ENCODE peak calls at places on chromosome 22, in five cellular contexts. O is mucosa of descending colon, Q is body of pancreas, N is cardiac muscle cell, R is heart left ventricle. M is an unnamed sample.

GRCh38 chr22:45626198-45626651 is 45.4 kb upstream of the ATXN10 start:
- DNase-seq in O (peak; percentile 82), Q (peak; percentile 76), N (no peak), R (no peak), M (no peak)

GRCh38 chr22:46078241-46079092 is 71.9 kb upstream of the PPARA start:
- DNase-seq in O (peak; percentile 38), Q (peak; percentile 91), N (no peak), R (peak; percentile 89), M (no peak)

GRCh38 chr22:19842386-19843106 is 12.1 kb downstream of the GNB1L start:
- DNase-seq in O (no peak), Q (no peak), N (no peak), R (no peak), M (no peak)

GRCh38 chr22:20531404-20532181 is 24.2 kb downstream of the MED15 start:
- DNase-seq in O (peak; percentile 72), Q (peak; percentile 54), N (peak; percentile 77), R (peak; percentile 69), M (no peak)

GRCh38 chr22:41925783-41926460 is 684 bp downstream of the TNFRSF13C start:
- DNase-seq in O (peak; percentile 89), Q (peak; percentile 74), N (peak; percentile 71), R (peak; percentile 65), M (peak; percentile 71)

GRCh38 chr22:38035530-38035885 is 21.7 kb upstream of the PICK1 start:
- DNase-seq in O (no peak), Q (no peak), N (no peak), R (no peak), M (no peak)

GRCh38 chr22:20159088-20159487 is 8.2 kb upstream of the CCDC188 start:
- DNase-seq in O (no peak), Q (no peak), N (peak; percentile 42), R (no peak), M (no peak)

GRCh38 chr22:22520667-22521602 is 865 bp upstream of the ZNF280A start:
- DNase-seq in O (no peak), Q (no peak), N (no peak), R (no peak), M (no peak)

GRCh38 chr22:28931844-28932561 is 48.6 kb downstream of the ZNRF3 start:
- DNase-seq in O (no peak), Q (no peak), N (no peak), R (no peak), M (no peak)

GRCh38 chr22:42317691-42318547 is 47.5 kb upstream of the TCF20 start:
- DNase-seq in O (peak; percentile 83), Q (peak; percentile 26), N (no peak), R (peak; percentile 50), M (no peak)

GRCh38 chr22:23178512-23179254 is 1.6 kb upstream of the BCR start:
- DNase-seq in O (peak; percentile 79), Q (peak; percentile 66), N (peak; percentile 82), R (peak; percentile 55), M (peak; percentile 50)

GRCh38 chr22:48897959-48898358 is 929.7 kb downstream of the BRD1 start:
- DNase-seq in O (no peak), Q (no peak), N (no peak), R (no peak), M (no peak)
- H3K9me3 ChIP-seq in O (no peaks in the 10 kb centered on the region), Q (no peaks in the 10 kb centered on the region), N (no peaks in the 10 kb centered on the region), R (no peaks in the 10 kb centered on the region), M (no peaks in the 10 kb centered on the region)

GRCh38 chr22:50208430-50208938 is 7.7 kb downstream of the SELENOO start:
- DNase-seq in O (no peak), Q (peak; percentile 11), N (no peak), R (no peak), M (no peak)

GRCh38 chr22:50205781-50206569 is 5.2 kb downstream of the SELENOO start:
- DNase-seq in O (no peak), Q (peak; percentile 13), N (no peak), R (no peak), M (no peak)

GRCh38 chr22:50206599-50206998 is 5.8 kb downstream of the SELENOO start:
- DNase-seq in O (no peak), Q (peak; percentile 27), N (peak; percentile 85), R (peak; percentile 90), M (no peak)

GRCh38 chr22:50208939-50209892 is 8.4 kb downstream of the SELENOO start:
- DNase-seq in O (peak; percentile 24), Q (peak; percentile 15), N (no peak), R (no peak), M (no peak)

GRCh38 chr22:50207383-50208031 is 6.7 kb downstream of the SELENOO start:
- DNase-seq in O (peak; percentile 19), Q (no peak), N (no peak), R (no peak), M (no peak)
- H3K9me3 ChIP-seq in O (no peaks in the 10 kb centered on the region), Q (no peaks in the 10 kb centered on the region), N (no peaks in the 10 kb centered on the region), R (no peaks in the 10 kb centered on the region), M (no peaks in the 10 kb centered on the region)

GRCh38 chr22:49567894-49568750 is 259.6 kb downstream of the BRD1 start:
- DNase-seq in O (no peak), Q (peak; percentile 9), N (no peak), R (no peak), M (no peak)
- H3K9me3 ChIP-seq in O (no peaks in the 10 kb centered on the region), Q (no peaks in the 10 kb centered on the region), N (no peaks in the 10 kb centered on the region), R (no peaks in the 10 kb centered on the region), M (no peaks in the 10 kb centered on the region)

DNA sequence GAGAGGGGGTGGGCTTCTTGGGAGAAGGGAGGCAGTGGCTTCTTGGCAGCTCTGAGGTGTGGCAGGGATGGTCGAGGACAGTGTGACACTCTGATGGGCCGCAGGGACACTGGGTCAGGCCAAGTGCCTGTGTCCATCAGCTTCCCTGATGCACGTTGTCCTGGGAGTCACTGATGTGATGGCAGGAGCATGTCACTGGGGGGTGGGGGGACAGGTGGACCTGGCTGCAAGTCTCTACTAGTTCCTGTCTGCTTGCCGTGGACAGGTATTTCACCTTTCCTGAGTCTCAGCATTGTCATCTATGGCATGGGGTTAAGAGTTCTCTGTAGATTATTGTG is 592.9 kb downstream of the TBC1D22A start:
- DNase-seq in O (no peak), Q (no peak), N (no peak), R (no peak), M (no peak)
- H3K9me3 ChIP-seq in O (no peaks in the 10 kb centered on the region), Q (no peaks in the 10 kb centered on the region), N (no peaks in the 10 kb centered on the region), R (no peaks in the 10 kb centered on the region), M (no peaks in the 10 kb centered on the region)

GRCh38 chr22:44438056-44438455 is 60.0 kb downstream of the RTL6 start:
- DNase-seq in O (no peak), Q (no peak), N (no peak), R (no peak), M (no peak)
- H3K9me3 ChIP-seq in O (no peaks in the 10 kb centered on the region), Q (no peaks in the 10 kb centered on the region), N (no peaks in the 10 kb centered on the region), R (no peaks in the 10 kb centered on the region), M (no peaks in the 10 kb centered on the region)

GRCh38 chr22:48941903-48942625 is 885.6 kb downstream of the BRD1 start:
- DNase-seq in O (no peak), Q (no peak), N (no peak), R (no peak), M (no peak)
- H3K9me3 ChIP-seq in O (no peaks in the 10 kb centered on the region), Q (no peaks in the 10 kb centered on the region), N (no peaks in the 10 kb centered on the region), R (peaks cover under 1% of the 10 kb centered on the region), M (no peaks in the 10 kb centered on the region)

GRCh38 chr22:48052621-48052890 is 1290.1 kb downstream of the TBC1D22A start:
- DNase-seq in O (no peak), Q (no peak), N (no peak), R (no peak), M (no peak)
- H3K9me3 ChIP-seq in O (no peaks in the 10 kb centered on the region), Q (no peaks in the 10 kb centered on the region), N (no peaks in the 10 kb centered on the region), R (no peaks in the 10 kb centered on the region), M (no peaks in the 10 kb centered on the region)

DNA sequence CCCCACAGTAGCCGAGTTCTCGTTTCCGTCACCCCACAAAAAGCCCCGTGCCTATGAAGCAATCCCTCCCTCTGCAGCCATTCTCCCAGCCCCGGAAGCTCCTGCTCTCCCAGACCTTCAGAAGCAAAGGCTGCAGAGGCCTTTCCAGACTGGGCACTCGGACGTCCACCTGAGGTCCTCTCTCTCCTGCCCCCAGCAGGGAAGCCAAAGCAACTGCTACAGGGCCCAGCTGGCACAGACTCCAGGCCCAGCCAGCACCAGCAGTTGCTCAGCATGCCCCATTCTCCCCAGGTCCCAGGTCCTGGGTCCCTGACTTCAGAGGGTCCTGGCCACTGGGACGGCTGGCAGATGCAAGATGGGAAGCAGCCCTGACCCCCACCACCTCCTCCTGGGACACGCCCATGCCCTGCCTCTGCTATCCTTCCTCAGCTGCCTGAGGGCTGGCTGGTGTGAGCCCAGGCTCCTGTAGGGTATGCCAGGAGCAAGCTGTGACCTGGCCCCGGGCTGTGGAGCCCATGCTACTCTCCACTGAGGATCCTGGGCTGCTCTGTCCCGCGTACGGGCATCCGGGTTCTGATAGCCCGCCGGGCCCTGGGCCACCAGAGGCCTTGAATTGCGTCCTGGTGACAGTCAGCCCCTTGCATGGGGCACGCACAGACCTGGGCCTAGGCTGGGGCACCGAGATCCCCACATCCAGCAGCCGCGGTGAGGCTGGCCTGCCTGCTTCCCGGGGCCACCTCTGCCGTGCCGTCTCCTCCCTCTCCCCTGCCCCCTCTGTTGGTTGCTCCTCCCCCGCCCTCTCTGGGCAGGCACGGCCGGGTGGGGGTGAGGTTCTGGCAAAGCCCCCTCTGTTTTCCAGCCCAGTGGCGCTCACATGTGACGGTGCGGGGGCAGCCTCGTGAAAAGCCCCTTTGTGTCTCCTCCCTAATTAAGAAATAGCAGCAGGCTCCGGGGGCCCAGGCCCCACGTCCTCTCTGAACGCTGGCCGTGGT is 1310.3 kb downstream of the BRD1 start:
- DNase-seq in O (no peak), Q (peak; percentile 49), N (no peak), R (no peak), M (no peak)
- H3K9me3 ChIP-seq in O (no peaks in the 10 kb centered on the region), Q (no peaks in the 10 kb centered on the region), N (no peaks in the 10 kb centered on the region), R (no peaks in the 10 kb centered on the region), M (no peaks in the 10 kb centered on the region)